ENCODE peak calls at places on chromosomes 3 and 15, in five cellular contexts. One of them, this sample, is unnamed.

GRCh38 chr15:53511175-53511574 is 248.3 kb downstream of the WDR72 start:
- DNase-seq in DMS153: peak
- DNase-seq in M059J: no peak
- DNase-seq in heart right ventricle: no peak
- DNase-seq in activated T-cell treated with anti-CD3 and anti-CD28 coated beads for 4 hours: no peak
- DNase-seq in this sample: no peak

GRCh38 chr15:36373549-36373948 is 205.9 kb upstream of the CDIN1 start:
- DNase-seq in DMS153: no peak
- DNase-seq in M059J: peak
- DNase-seq in heart right ventricle: no peak
- DNase-seq in activated T-cell treated with anti-CD3 and anti-CD28 coated beads for 4 hours: no peak
- DNase-seq in this sample: no peak

GRCh38 chr15:68389936-68390790 is 41.8 kb downstream of the ITGA11 start:
- DNase-seq in DMS153: no peak
- DNase-seq in M059J: peak
- DNase-seq in heart right ventricle: no peak
- DNase-seq in activated T-cell treated with anti-CD3 and anti-CD28 coated beads for 4 hours: no peak
- DNase-seq in this sample: peak

GRCh38 chr3:131883711-131884407 is 151.0 kb downstream of the CPNE4 start:
- DNase-seq in DMS153: no peak
- DNase-seq in M059J: peak
- DNase-seq in heart right ventricle: no peak
- DNase-seq in activated T-cell treated with anti-CD3 and anti-CD28 coated beads for 4 hours: no peak
- DNase-seq in this sample: no peak

GRCh38 chr15:27271258-27271657 is 300.3 kb downstream of the GABRG3 start:
- DNase-seq in DMS153: peak
- DNase-seq in M059J: no peak
- DNase-seq in heart right ventricle: no peak
- DNase-seq in activated T-cell treated with anti-CD3 and anti-CD28 coated beads for 4 hours: no peak
- DNase-seq in this sample: no peak

GRCh38 chr15:98909968-98910885 is 97.4 kb downstream of the PGPEP1L start:
- DNase-seq in DMS153: no peak
- DNase-seq in M059J: no peak
- DNase-seq in heart right ventricle: peak
- DNase-seq in activated T-cell treated with anti-CD3 and anti-CD28 coated beads for 4 hours: no peak
- DNase-seq in this sample: no peak

GRCh38 chr3:129196601-129197000 is 12.9 kb upstream of the CNBP start:
- DNase-seq in DMS153: no peak
- DNase-seq in M059J: no peak
- DNase-seq in heart right ventricle: no peak
- DNase-seq in activated T-cell treated with anti-CD3 and anti-CD28 coated beads for 4 hours: no peak
- DNase-seq in this sample: no peak

GRCh38 chr3:94172695-94173310 is 109.9 kb downstream of the NSUN3 start:
- DNase-seq in DMS153: no peak
- DNase-seq in M059J: no peak
- DNase-seq in heart right ventricle: no peak
- DNase-seq in activated T-cell treated with anti-CD3 and anti-CD28 coated beads for 4 hours: no peak
- DNase-seq in this sample: no peak

GRCh38 chr3:61830111-61830400 is 268.7 kb downstream of the PTPRG start:
- DNase-seq in DMS153: no peak
- DNase-seq in M059J: no peak
- DNase-seq in heart right ventricle: no peak
- DNase-seq in activated T-cell treated with anti-CD3 and anti-CD28 coated beads for 4 hours: no peak
- DNase-seq in this sample: no peak

GRCh38 chr15:70492240-70493177 is 270.8 kb downstream of the UACA start:
- DNase-seq in DMS153: peak
- DNase-seq in M059J: peak
- DNase-seq in heart right ventricle: peak
- DNase-seq in activated T-cell treated with anti-CD3 and anti-CD28 coated beads for 4 hours: peak
- DNase-seq in this sample: peak

GRCh38 chr15:43799209-43799944 is 643 bp downstream of the SERINC4 start:
- DNase-seq in DMS153: peak
- DNase-seq in M059J: no peak
- DNase-seq in heart right ventricle: no peak
- DNase-seq in activated T-cell treated with anti-CD3 and anti-CD28 coated beads for 4 hours: no peak
- DNase-seq in this sample: no peak